ENCODE peak calls at places on chromosomes 16 and 17, in seven cellular contexts. T is GM12864; N is bronchial epithelial cell; I is nephron progenitor cell; P is activated CD8-positive, alpha-beta T cell treated with anti-CD3 and anti-CD28 coated beads for 36 hours; C is endothelial cell; U is AG10803. O is an unnamed sample.

GRCh38 chr17:74083321-74083720 is 120.2 kb upstream of the RPL38 start:
- DNase-seq in T (no peak), N (no peak), I (no peak), P (no peak), C (no peak), U (no peak), O (no peak)

GRCh38 chr16:11354733-11355574 is 9.7 kb downstream of the RMI2 start:
- DNase-seq in T (peak), N (no peak), I (no peak), P (peak), C (no peak), U (peak), O (peak)

GRCh38 chr16:87697256-87697655 is 68.5 kb downstream of the KLHDC4 start:
- DNase-seq in T (no peak), N (no peak), I (no peak), P (no peak), C (no peak), U (no peak), O (no peak)

GRCh38 chr17:1484586-1485310 is 7.7 kb downstream of the MYO1C start:
- DNase-seq in T (peak), N (peak), I (peak), P (peak), C (peak), U (no peak), O (peak)

GRCh38 chr17:57357830-57358426 is 101.6 kb downstream of the MSI2 start:
- DNase-seq in T (peak), N (peak), I (no peak), P (peak), C (no peak), U (no peak), O (peak)

GRCh38 chr17:78159575-78160158 is 8.7 kb upstream of the SYNGR2 start:
- DNase-seq in T (peak), N (peak), I (no peak), P (no peak), C (no peak), U (peak), O (peak)

GRCh38 chr17:66331038-66331816 is 28.8 kb downstream of the PRKCA start:
- DNase-seq in T (no peak), N (no peak), I (no peak), P (peak), C (no peak), U (no peak), O (no peak)

GRCh38 chr17:20979792-20980083 is 63.1 kb downstream of the USP22 start:
- DNase-seq in T (no peak), N (no peak), I (no peak), P (no peak), C (no peak), U (no peak), O (no peak)

GRCh38 chr16:28136751-28137434 is 73.4 kb upstream of the GSG1L start:
- DNase-seq in T (no peak), N (no peak), I (no peak), P (peak), C (no peak), U (no peak), O (no peak)

GRCh38 chr17:54282886-54283285 is 460.2 kb downstream of the KIF2B start:
- DNase-seq in T (no peak), N (peak), I (no peak), P (no peak), C (no peak), U (no peak), O (no peak)

GRCh38 chr16:21160276-21160675 is 1.8 kb downstream of the LDAF1 start:
- DNase-seq in T (no peak), N (no peak), I (no peak), P (no peak), C (no peak), U (no peak), O (no peak)

GRCh38 chr17:51097708-51098446 is 22.8 kb downstream of the SPAG9 start:
- DNase-seq in T (no peak), N (no peak), I (no peak), P (no peak), C (no peak), U (no peak), O (no peak)

GRCh38 chr16:143047-143446 is 4.6 kb upstream of the NPRL3 start:
- DNase-seq in T (no peak), N (no peak), I (no peak), P (no peak), C (no peak), U (no peak), O (no peak)

GRCh38 chr16:88472637-88473205 is 19.6 kb downstream of the ZFPM1 start:
- DNase-seq in T (no peak), N (no peak), I (no peak), P (no peak), C (no peak), U (no peak), O (no peak)

GRCh38 chr17:65219124-65219523 is 82.0 kb downstream of the RGS9 start:
- DNase-seq in T (no peak), N (no peak), I (no peak), P (no peak), C (no peak), U (no peak), O (no peak)
- TF ChIP-seq CTCF in T (peak), N (peak), I (no peak), P (no peak), C (no peak), U (peak), O (no peak)

DNA sequence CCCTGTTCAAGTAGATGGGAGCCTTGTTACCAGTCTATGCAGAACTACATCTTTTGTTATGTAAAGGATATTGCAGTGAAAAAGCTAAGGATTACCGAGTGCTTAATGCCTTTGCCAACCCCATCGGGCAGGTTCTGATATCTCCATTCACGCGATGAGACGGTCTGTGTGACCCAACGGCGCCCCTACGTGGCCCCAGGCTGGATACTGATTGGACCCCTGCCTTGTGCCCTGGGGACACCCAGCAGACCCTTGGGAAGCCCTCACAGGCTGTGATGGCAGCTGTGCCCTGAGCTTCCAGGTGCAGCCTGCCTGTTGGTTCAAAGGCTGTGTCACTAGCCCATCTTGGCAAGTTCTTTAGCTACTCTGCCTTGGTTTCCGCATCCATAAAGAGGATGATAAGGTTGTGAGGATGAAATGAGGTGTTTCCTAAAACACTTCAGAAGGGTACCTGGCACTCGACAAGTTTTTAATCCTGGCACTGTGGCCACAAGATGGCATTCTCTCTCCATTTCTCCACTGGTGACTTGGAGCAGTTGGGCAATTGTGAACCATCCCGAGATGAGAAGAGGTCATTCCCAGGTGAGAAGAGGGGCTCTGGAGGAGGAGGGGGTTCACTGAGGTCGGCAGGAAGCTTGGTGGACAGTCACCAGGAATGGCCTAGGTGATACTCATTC is 33.6 kb downstream of the HAPSTR1 start:
- DNase-seq in T (no peak), N (no peak), I (no peak), P (no peak), C (no peak), U (no peak), O (no peak)
- TF ChIP-seq CTCF in T (peak), N (no peak), I (no peak), P (no peak), C (no peak), U (no peak), O (no peak)

DNA sequence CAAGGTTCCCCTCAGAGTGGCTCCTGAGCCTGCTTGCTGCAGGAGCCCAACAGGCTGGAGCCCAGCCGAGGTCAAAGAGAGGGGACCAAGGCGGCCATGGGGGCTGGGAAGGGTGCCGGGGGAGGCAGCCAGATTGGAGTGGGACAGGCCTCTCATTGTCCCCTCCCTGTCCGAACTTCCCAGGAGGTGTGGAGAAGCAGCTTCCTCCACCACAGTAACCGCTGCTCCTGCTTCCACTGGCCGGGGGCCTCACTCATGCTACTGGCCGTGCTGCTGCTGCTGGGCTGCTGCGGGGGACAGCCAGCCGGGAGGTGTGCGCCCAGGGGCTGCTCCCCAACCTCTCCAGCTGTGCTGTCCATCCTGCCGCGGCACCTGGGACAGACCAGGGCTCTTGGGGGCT is 29.3 kb downstream of the TMEM94 start:
- DNase-seq in T (no peak), N (no peak), I (no peak), P (no peak), C (no peak), U (no peak), O (no peak)
- TF ChIP-seq CTCF in T (no peak), N (no peak), I (no peak), P (no peak), C (no peak), U (no peak), O (no peak)

DNA sequence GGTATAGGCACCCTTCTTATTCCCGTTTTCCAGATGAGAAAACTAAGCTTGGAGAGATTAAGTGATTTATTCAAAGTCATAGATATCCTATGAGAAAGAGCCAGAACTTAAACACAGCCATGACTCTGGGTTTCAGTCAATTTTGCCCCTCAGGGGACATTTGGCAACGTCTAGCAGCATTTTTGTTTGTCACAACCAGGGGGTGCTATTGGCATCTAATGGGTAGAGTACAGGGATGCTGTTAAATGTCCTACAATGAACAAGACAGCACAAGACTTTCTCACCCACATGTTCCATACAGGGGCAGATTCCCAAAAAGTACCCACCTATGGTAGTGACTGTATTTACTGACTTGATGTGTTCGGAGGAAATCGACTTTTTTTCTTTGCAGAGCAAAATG is 4.8 kb upstream of the SHISA9 start:
- DNase-seq in T (peak), N (peak), I (no peak), P (no peak), C (peak), U (peak), O (no peak)
- TF ChIP-seq CTCF in T (peak), N (no peak), I (peak), P (peak), C (peak), U (peak), O (peak)

DNA sequence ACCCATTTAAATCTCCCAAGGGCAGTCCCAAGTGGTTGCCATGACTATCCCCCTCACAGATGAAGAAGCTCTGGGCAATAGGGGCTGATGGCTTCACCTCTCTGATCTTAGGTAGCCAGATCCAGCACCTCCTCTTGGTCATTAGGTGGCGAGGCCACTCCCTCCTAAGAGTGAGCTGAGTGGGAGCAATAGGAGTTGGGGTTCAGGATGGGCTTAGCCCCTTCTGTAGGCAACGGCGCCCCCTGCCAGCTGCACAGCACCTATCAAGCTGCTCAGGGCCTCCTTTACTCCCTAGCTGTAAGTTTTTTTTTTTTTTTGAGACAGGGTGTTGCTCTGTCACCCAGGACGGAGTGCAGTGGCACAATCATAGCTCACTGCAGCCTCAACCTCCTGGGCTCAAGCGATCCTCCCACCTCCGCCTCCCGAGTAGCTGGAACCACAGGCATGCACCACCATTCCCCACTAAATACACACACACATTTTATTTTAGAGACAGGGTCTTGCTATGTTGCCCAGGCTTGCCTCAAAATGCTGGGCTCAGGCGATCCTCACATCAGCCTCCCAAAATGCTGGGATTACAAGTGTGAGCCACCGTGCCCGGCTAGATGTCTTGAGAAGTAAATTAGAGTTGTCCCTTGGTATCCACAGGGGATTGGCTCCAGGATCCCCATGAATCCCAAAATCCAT is 3.5 kb upstream of the RRAD start:
- DNase-seq in T (no peak), N (no peak), I (no peak), P (peak), C (no peak), U (peak), O (no peak)
- TF ChIP-seq CTCF in T (peak), N (peak), I (peak), P (peak), C (no peak), U (peak), O (peak)

DNA sequence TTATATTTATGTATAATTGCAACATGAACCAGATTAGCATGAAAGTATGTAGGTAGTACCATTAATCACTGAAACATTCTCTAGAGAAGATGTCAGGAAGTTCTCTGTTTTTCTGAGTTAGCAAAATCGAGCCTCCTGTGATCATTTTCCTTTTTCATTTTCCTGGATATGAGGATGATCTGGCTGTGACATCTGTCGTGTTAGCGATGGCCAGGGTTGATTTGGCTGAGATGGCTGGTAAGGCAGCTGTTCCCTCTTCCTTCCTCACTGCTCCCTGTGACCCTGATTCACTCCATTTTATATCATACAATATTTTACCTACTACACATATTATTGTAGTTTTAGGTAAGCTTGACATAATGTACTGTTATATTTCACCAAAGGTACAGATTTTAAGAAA is 10.3 kb downstream of the CNTNAP4 start:
- DNase-seq in T (no peak), N (no peak), I (no peak), P (no peak), C (no peak), U (no peak), O (no peak)
- TF ChIP-seq CTCF in T (no peak), N (no peak), I (no peak), P (no peak), C (no peak), U (no peak), O (no peak)

DNA sequence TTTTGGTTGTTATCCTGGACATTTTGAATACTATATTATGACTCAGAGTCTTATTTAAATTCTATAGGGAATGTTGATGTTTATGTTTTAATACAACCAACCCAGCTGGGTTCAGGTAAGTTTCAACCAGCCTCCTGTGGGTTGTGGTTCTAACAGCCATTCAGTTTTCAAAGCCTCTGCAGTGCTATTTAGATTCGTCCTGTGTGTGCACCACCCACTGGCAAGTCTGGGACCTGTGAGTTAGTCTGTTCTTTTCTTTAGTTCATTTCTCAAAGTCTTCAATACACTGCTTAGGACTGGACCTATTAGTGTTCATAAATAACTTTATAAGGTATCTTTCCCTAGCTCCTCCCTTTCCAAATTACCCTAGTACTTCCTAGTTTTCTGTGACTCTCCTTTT is 170.6 kb downstream of the TMEM132E start:
- DNase-seq in T (no peak), N (no peak), I (no peak), P (no peak), C (no peak), U (no peak), O (no peak)
- TF ChIP-seq CTCF in T (no peak), N (no peak), I (no peak), P (no peak), C (no peak), U (no peak), O (no peak)